ENCODE peak calls at places on chromosome 14, in five cellular contexts. V is H1, L is HCT116, W is K562, G is HepG2. U is an unnamed sample. For H3K36me3, the result is how much of the 10 kb centered on the place peaks cover.

GRCh38 chr14:70754989-70755388 is 54.3 kb downstream of the MAP3K9 start:
- DNase-seq in L (peak), G (peak), V (no peak), W (no peak), U (no peak)

GRCh38 chr14:104766863-104767633 is 14.1 kb downstream of the SIVA1 start:
- DNase-seq in G (peak), V (no peak), W (peak), L (no peak), U (no peak)

GRCh38 chr14:68461086-68461485 is 331.8 kb downstream of the ZFP36L1 start:
- DNase-seq in G (no peak), V (no peak), W (no peak), L (no peak), U (no peak)

GRCh38 chr14:89750909-89751502 is 203.5 kb downstream of the EFCAB11 start:
- DNase-seq in V (no peak), L (no peak), G (no peak), W (no peak), U (no peak)

GRCh38 chr14:33589334-33589733 is 361.5 kb downstream of the EGLN3 start:
- DNase-seq in V (no peak), W (no peak), L (no peak), G (no peak), U (no peak)

GRCh38 chr14:61485670-61486069 is 164.3 kb downstream of the PRKCH start:
- DNase-seq in L (no peak), V (no peak), G (no peak), W (no peak), U (no peak)

GRCh38 chr14:78092040-78092439 is 78.1 kb upstream of the NRXN3 start:
- DNase-seq in W (no peak), G (no peak), L (no peak), V (no peak), U (no peak)

GRCh38 chr14:71586131-71586893 is 345.9 kb upstream of the RGS6 start:
- DNase-seq in V (no peak), W (no peak), G (no peak), L (no peak), U (no peak)

GRCh38 chr14:104749958-104750529 is 2.9 kb upstream of the SIVA1 start:
- DNase-seq in W (no peak), G (no peak), L (no peak), V (no peak), U (no peak)

GRCh38 chr14:61894452-61895077 is 132.3 kb downstream of the SNAPC1 start:
- DNase-seq in G (peak), W (peak), V (peak), L (peak), U (no peak)

GRCh38 chr14:69287096-69287991 is 27.4 kb downstream of the GALNT16 start:
- DNase-seq in G (peak), W (no peak), L (no peak), V (peak), U (no peak)

GRCh38 chr14:31391977-31392503 is 28.3 kb downstream of the HEATR5A start:
- DNase-seq in W (no peak), V (no peak), L (no peak), G (no peak), U (no peak)

GRCh38 chr14:99177046-99177655 is 94.8 kb downstream of the BCL11B start:
- DNase-seq in L (no peak), G (no peak), W (no peak), V (peak), U (no peak)

GRCh38 chr14:101926085-101926484 is 38.3 kb upstream of the DYNC1H1 start:
- DNase-seq in W (peak), G (no peak), V (no peak), L (no peak), U (no peak)

GRCh38 chr14:80448267-80448666 is 237.0 kb upstream of the DIO2 start:
- DNase-seq in V (no peak), G (no peak), W (no peak), L (no peak), U (no peak)

GRCh38 chr14:73285979-73286378 is 48.7 kb downstream of the PAPLN start:
- DNase-seq in V (no peak), L (no peak), G (no peak), W (no peak), U (no peak)

GRCh38 chr14:75492832-75493579 is 29.3 kb upstream of the BATF start:
- DNase-seq in L (no peak), G (no peak), V (peak), W (no peak), U (no peak)

GRCh38 chr14:81269100-81269978 is 48.6 kb upstream of the GTF2A1 start:
- DNase-seq in V (no peak), W (peak), G (peak), L (peak), U (peak)

GRCh38 chr14:70753518-70753953 is 55.8 kb downstream of the MAP3K9 start:
- DNase-seq in G (peak), V (no peak), L (no peak), W (no peak), U (no peak)

GRCh38 chr14:64734990-64735389 is 30.8 kb downstream of the PLEKHG3 start:
- DNase-seq in G (no peak), V (no peak), W (no peak), L (no peak), U (no peak)

GRCh38 chr14:97584528-97584927 is 787.3 kb downstream of the VRK1 start:
- DNase-seq in W (no peak), V (no peak), G (no peak), L (peak), U (no peak)

GRCh38 chr14:90302529-90303303 is 29.0 kb downstream of the NRDE2 start:
- DNase-seq in L (no peak), W (peak), G (no peak), V (no peak), U (peak)

GRCh38 chr14:89856871-89857345 is 97.6 kb downstream of the EFCAB11 start:
- DNase-seq in G (no peak), W (no peak), V (peak), L (no peak), U (no peak)

GRCh38 chr14:73240816-73241480 is 3.6 kb downstream of the PAPLN start:
- DNase-seq in L (no peak), V (peak), G (no peak), W (no peak), U (no peak)

GRCh38 chr14:74425525-74426201 is 347 bp downstream of the SYNDIG1L start:
- DNase-seq in V (peak), L (no peak), W (peak), G (no peak), U (no peak)

GRCh38 chr14:85607571-85608219 is 77.8 kb downstream of the FLRT2 start:
- DNase-seq in G (no peak), W (no peak), L (no peak), V (no peak), U (no peak)

GRCh38 chr14:67698179-67698578 is 2.6 kb upstream of the RDH11 start:
- DNase-seq in L (no peak), W (no peak), V (no peak), G (no peak), U (no peak)

GRCh38 chr14:52069617-52070431 is 965 bp upstream of the NID2 start:
- DNase-seq in V (peak), W (no peak), L (no peak), G (no peak), U (no peak)

GRCh38 chr14:72665259-72665658 is 228.6 kb downstream of the DPF3 start:
- DNase-seq in W (no peak), G (peak), V (no peak), L (peak), U (no peak)

DNA sequence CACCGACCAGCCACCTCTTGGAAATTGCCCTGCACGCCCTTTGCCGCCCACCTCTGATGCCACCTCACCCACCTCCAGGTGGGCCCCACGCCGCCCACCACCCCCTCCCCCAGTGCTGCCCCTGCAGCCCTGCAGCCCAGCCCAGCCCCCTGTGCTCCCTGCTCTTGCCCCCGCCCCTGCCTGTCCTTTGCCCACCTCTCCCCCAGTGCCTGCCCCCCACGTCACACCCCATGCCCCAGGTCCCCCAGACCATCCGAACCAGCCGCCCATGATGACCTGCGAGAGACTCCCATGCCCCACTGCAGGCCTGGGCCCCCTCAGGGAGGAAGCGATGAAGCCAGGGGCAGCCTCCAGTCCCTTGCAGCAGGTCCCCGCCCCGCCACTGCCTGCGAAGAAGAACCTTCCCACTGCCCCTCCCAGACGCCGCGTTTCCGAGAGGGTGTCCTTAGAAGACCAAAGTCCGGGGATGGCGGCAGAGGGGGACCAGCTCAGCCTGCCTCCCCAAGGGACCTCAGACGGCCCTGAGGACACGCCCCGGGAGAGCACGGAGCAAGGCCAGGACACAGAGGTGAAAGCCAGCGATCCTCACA is 96.5 kb downstream of the LGMN start:
- DNase-seq in L (no peak), W (no peak), G (no peak), V (no peak), U (no peak)
- TF ChIP-seq ZNF274 in L (no peak), W (no peak), G (no peak), V (no peak), U (no peak)

GRCh38 chr14:39175445-39176262 is 600 bp downstream of the PNN start:
- DNase-seq in G (peak), L (no peak), V (no peak), W (peak), U (no peak)

GRCh38 chr14:39176263-39177167 is 1.5 kb downstream of the PNN start:
- DNase-seq in G (no peak), W (no peak), L (no peak), V (no peak), U (no peak)

GRCh38 chr14:39179042-39179441 is 4.0 kb downstream of the PNN start:
- DNase-seq in L (no peak), G (no peak), V (no peak), W (no peak), U (no peak)

GRCh38 chr14:39174560-39175444 is at the start of gene PNN:
- DNase-seq in G (peak), W (peak), L (peak), V (peak), U (peak)

DNA sequence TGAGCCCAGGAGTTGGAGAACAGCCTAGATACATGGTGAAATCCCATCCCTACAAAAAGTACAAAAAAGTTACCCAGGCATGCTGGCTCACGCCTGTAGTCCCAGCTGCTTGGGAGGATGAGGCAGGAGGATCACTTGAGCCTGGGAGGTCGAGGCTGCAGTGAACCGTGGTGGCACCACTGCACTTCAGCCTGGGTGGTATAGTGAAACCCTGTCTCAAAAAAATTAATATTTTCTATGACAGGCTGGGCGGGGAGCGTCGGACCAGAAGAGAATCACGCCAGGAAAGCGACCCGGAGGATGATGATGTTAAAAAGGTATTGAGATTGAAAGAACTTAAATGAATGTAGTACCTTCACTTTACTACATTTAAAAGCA is 2.1 kb downstream of the PNN start:
- DNase-seq in G (no peak), W (no peak), L (no peak), V (no peak), U (no peak)
- H3K36me3 ChIP-seq in G (under half), W (half or more), L (half or more), V (half or more), U (half or more)

GRCh38 chr14:22466520-22466919 is 122.5 kb downstream of the DAD1 start:
- DNase-seq in W (no peak), L (no peak), G (no peak), V (no peak), U (no peak)

GRCh38 chr14:22462923-22463322 is 126.1 kb downstream of the DAD1 start:
- DNase-seq in G (no peak), L (no peak), V (no peak), W (no peak), U (no peak)

GRCh38 chr14:22463763-22464173 is 125.3 kb downstream of the DAD1 start:
- DNase-seq in G (peak), V (no peak), W (no peak), L (no peak), U (no peak)

GRCh38 chr14:22465201-22465835 is 123.7 kb downstream of the DAD1 start:
- DNase-seq in L (no peak), V (no peak), G (no peak), W (no peak), U (no peak)

GRCh38 chr14:22464422-22465142 is 124.4 kb downstream of the DAD1 start:
- DNase-seq in G (no peak), L (no peak), W (no peak), V (no peak), U (no peak)
- H3K9ac ChIP-seq in G (no peak), L (no peak), W (no peak), V (no peak), U (no peak)

GRCh38 chr14:88300817-88301216 is 22.3 kb downstream of the KCNK10 start:
- DNase-seq in G (peak), V (no peak), L (no peak), W (no peak), U (no peak)

GRCh38 chr14:88305923-88306322 is 17.1 kb downstream of the KCNK10 start:
- DNase-seq in G (no peak), L (no peak), W (no peak), V (no peak), U (no peak)

GRCh38 chr14:88299865-88300264 is 23.2 kb downstream of the KCNK10 start:
- DNase-seq in V (no peak), G (no peak), W (no peak), L (no peak), U (no peak)

GRCh38 chr14:88297306-88297705 is 25.8 kb downstream of the KCNK10 start:
- DNase-seq in W (no peak), V (no peak), G (no peak), L (no peak), U (no peak)

DNA sequence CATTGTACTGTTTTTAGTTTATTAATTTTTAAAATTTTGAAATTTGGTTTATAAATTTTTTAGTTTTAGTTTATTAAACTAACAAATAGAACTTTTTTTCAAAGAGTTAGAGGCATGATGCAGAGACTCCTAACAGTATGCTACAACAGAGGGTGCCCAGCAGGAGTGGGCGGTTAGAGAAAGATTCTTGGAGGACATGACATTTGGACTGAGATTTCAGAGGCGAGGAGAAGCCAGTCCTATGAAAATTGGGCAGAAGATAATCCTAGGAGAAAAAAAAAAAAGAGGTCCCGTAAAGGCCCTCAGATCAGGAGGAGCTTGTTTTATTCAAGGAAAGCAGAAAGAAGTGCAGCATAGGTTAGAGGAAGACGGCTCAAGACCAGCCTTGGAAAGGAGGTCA is 21.7 kb downstream of the KCNK10 start:
- DNase-seq in G (no peak), W (no peak), L (no peak), V (no peak), U (no peak)
- TF ChIP-seq ZNF274 in G (no peak), W (no peak), L (no peak), V (no peak), U (no peak)

DNA sequence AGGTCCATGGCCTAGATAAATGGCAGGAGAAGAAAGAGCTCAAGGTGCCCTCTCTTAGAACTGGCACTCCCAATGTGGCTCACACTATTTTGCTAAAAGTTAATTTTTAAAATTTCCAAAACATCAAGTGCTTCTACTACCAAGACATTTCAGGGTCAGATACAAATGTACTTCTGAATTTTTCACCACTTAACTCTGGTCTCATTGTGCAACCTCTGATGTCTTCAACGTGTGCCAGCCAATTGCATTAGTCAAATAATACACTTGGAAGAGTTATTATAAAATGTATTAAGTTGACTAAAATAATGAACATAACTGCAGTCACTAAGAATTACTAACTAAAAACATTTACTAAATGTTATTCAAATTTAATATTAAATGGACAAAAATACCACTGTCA is 41.3 kb downstream of the SLC25A47 start:
- DNase-seq in G (no peak), W (no peak), V (no peak), L (no peak), U (no peak)
- H3K36me3 ChIP-seq in G (under half), W (half or more), V (half or more), L (under half), U (half or more)

DNA sequence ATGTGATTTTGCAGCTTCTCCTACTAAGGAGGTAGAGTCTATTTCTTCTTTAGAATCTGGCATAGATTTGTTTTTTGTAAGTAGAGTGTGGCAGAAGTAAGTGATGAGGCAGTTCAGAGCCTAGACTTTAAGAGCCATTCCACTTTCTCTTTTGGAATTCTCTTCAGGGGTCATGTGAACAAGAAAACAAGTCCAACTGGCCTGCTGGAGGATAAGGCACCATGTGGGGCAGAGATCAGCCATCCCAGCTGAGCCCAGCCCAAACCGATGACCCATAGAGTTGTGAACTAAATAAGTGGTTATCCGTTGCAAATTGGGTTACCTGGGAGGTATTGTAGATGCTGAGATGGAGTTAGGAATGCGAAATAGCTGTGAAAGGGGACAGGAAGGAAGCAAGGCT is 60.3 kb upstream of the TBPL2 start:
- DNase-seq in V (no peak), W (no peak), L (no peak), G (no peak), U (no peak)
- H3K9ac ChIP-seq in V (no peak), W (no peak), L (no peak), G (no peak), U (no peak)